ENCODE peak calls at places on chromosomes 3 and 15, in six cellular contexts. One of them, this sample, is unnamed.
A peak's percentile ranks its signal among the peaks of the same experiment; 100 is the strongest.

GRCh38 chr15:45177285-45177684 is 10.5 kb downstream of the SHF start:
- DNase-seq in stomach: no peak
- DNase-seq in breast epithelium: no peak
- DNase-seq in PC-3: no peak
- DNase-seq in heart left ventricle: no peak
- DNase-seq in osteoblast: peak; percentile 72
- DNase-seq in this sample: no peak

GRCh38 chr3:43522702-43523362 is 99.0 kb downstream of the ANO10 start:
- DNase-seq in stomach: no peak
- DNase-seq in breast epithelium: no peak
- DNase-seq in PC-3: peak; percentile 36
- DNase-seq in heart left ventricle: no peak
- DNase-seq in osteoblast: no peak
- DNase-seq in this sample: no peak

GRCh38 chr3:44886561-44886960 is 12.2 kb downstream of the TGM4 start:
- DNase-seq in stomach: no peak
- DNase-seq in breast epithelium: no peak
- DNase-seq in PC-3: peak; percentile 99
- DNase-seq in heart left ventricle: no peak
- DNase-seq in osteoblast: no peak
- DNase-seq in this sample: no peak

GRCh38 chr3:195868866-195869412 is 39.4 kb downstream of the TNK2 start:
- DNase-seq in stomach: no peak
- DNase-seq in breast epithelium: no peak
- DNase-seq in PC-3: no peak
- DNase-seq in heart left ventricle: no peak
- DNase-seq in osteoblast: peak; percentile 74
- DNase-seq in this sample: no peak

GRCh38 chr15:93072011-93072410 is 17.0 kb downstream of the RGMA start:
- DNase-seq in stomach: no peak
- DNase-seq in breast epithelium: no peak
- DNase-seq in PC-3: no peak
- DNase-seq in heart left ventricle: no peak
- DNase-seq in osteoblast: peak; percentile 94
- DNase-seq in this sample: no peak

GRCh38 chr3:128004661-128005060 is 47.6 kb upstream of the SEC61A1 start:
- DNase-seq in stomach: peak; percentile 55
- DNase-seq in breast epithelium: no peak
- DNase-seq in PC-3: no peak
- DNase-seq in heart left ventricle: no peak
- DNase-seq in osteoblast: no peak
- DNase-seq in this sample: no peak

GRCh38 chr3:126846316-126846715 is 136.6 kb upstream of the PLXNA1 start:
- DNase-seq in stomach: no peak
- DNase-seq in breast epithelium: no peak
- DNase-seq in PC-3: peak; percentile 26
- DNase-seq in heart left ventricle: no peak
- DNase-seq in osteoblast: no peak
- DNase-seq in this sample: no peak

GRCh38 chr3:23489338-23490158 is 286.4 kb downstream of the UBE2E2 start:
- DNase-seq in stomach: no peak
- DNase-seq in breast epithelium: no peak
- DNase-seq in PC-3: peak; percentile 41
- DNase-seq in heart left ventricle: no peak
- DNase-seq in osteoblast: peak; percentile 38
- DNase-seq in this sample: no peak

GRCh38 chr15:58523634-58524033 is 91.8 kb downstream of the LIPC start:
- DNase-seq in stomach: no peak
- DNase-seq in breast epithelium: no peak
- DNase-seq in PC-3: no peak
- DNase-seq in heart left ventricle: no peak
- DNase-seq in osteoblast: no peak
- DNase-seq in this sample: no peak

GRCh38 chr3:42503251-42503924 is 945 bp downstream of the VIPR1 start:
- DNase-seq in stomach: peak; percentile 23
- DNase-seq in breast epithelium: peak; percentile 21
- DNase-seq in PC-3: no peak
- DNase-seq in heart left ventricle: peak; percentile 4
- DNase-seq in osteoblast: peak; percentile 60
- DNase-seq in this sample: no peak

GRCh38 chr3:192887047-192887446 is 30.6 kb downstream of the MB21D2 start:
- DNase-seq in stomach: no peak
- DNase-seq in breast epithelium: no peak
- DNase-seq in PC-3: peak; percentile 74
- DNase-seq in heart left ventricle: no peak
- DNase-seq in osteoblast: no peak
- DNase-seq in this sample: no peak

GRCh38 chr15:84108725-84109124 is 126.8 kb upstream of the GOLGA6L4 start:
- DNase-seq in stomach: no peak
- DNase-seq in breast epithelium: no peak
- DNase-seq in PC-3: peak; percentile 53
- DNase-seq in heart left ventricle: no peak
- DNase-seq in osteoblast: no peak
- DNase-seq in this sample: no peak

GRCh38 chr3:4581452-4581851 is 88.3 kb downstream of the ITPR1 start:
- DNase-seq in stomach: no peak
- DNase-seq in breast epithelium: no peak
- DNase-seq in PC-3: no peak
- DNase-seq in heart left ventricle: no peak
- DNase-seq in osteoblast: no peak
- DNase-seq in this sample: no peak
- H3K27ac ChIP-seq in stomach: peak overlapping the region; percentile 82
- H3K27ac ChIP-seq in breast epithelium: peak overlapping the region; percentile 56
- H3K27ac ChIP-seq in PC-3: no peak overlapping the region
- H3K27ac ChIP-seq in heart left ventricle: peak overlapping the region; percentile 72
- H3K27ac ChIP-seq in osteoblast: no peak overlapping the region
- H3K27ac ChIP-seq in this sample: peak overlapping the region; percentile 89

DNA sequence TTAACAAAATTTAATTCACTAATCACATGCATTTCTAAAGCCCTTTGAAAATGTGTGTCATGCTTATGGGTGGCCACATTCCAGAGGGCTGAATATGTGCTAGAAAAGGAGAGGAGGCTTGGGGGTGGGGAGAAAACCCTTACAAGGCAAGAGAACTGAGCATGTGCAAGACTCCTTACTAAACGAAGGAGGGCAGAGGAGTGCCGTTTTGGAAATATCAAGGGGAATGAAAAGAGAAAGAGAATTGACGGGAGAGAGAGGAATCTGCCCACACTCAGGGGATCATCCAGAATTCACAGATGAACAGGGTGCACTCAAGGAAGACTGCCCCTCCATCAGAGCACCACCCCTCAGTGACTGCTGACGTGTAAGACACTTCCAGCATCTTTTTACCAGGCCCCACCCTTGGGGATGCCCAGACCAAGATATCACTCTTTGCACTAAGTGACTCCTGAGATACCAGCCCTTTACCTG is 37.9 kb upstream of the TSC22D2 start:
- DNase-seq in stomach: no peak
- DNase-seq in breast epithelium: peak; percentile 45
- DNase-seq in PC-3: peak; percentile 96
- DNase-seq in heart left ventricle: peak; percentile 61
- DNase-seq in osteoblast: peak; percentile 86
- DNase-seq in this sample: peak; percentile 76
- TF ChIP-seq CTCF in stomach: no peak
- TF ChIP-seq CTCF in breast epithelium: no peak
- TF ChIP-seq CTCF in PC-3: peak; percentile 24
- TF ChIP-seq CTCF in heart left ventricle: no peak
- TF ChIP-seq CTCF in osteoblast: peak; percentile 15
- TF ChIP-seq CTCF in this sample: no peak

GRCh38 chr3:57951106-57951882 is 56.9 kb upstream of the FLNB start:
- DNase-seq in stomach: peak; percentile 48
- DNase-seq in breast epithelium: peak; percentile 40
- DNase-seq in PC-3: peak; percentile 76
- DNase-seq in heart left ventricle: peak; percentile 82
- DNase-seq in osteoblast: peak; percentile 90
- DNase-seq in this sample: peak; percentile 84

GRCh38 chr3:57948782-57949242 is 59.4 kb upstream of the FLNB start:
- DNase-seq in stomach: no peak
- DNase-seq in breast epithelium: peak; percentile 77
- DNase-seq in PC-3: no peak
- DNase-seq in heart left ventricle: no peak
- DNase-seq in osteoblast: no peak
- DNase-seq in this sample: no peak

GRCh38 chr3:57948080-57948671 is 60.0 kb upstream of the FLNB start:
- DNase-seq in stomach: no peak
- DNase-seq in breast epithelium: no peak
- DNase-seq in PC-3: no peak
- DNase-seq in heart left ventricle: no peak
- DNase-seq in osteoblast: no peak
- DNase-seq in this sample: no peak

GRCh38 chr3:57949779-57950618 is 58.2 kb upstream of the FLNB start:
- DNase-seq in stomach: peak; percentile 54
- DNase-seq in breast epithelium: peak; percentile 41
- DNase-seq in PC-3: peak; percentile 59
- DNase-seq in heart left ventricle: no peak
- DNase-seq in osteoblast: no peak
- DNase-seq in this sample: no peak

GRCh38 chr3:57949344-57949743 is 58.9 kb upstream of the FLNB start:
- DNase-seq in stomach: no peak
- DNase-seq in breast epithelium: no peak
- DNase-seq in PC-3: no peak
- DNase-seq in heart left ventricle: no peak
- DNase-seq in osteoblast: no peak
- DNase-seq in this sample: no peak
- H3K27ac ChIP-seq in stomach: peak overlapping the region; percentile 86
- H3K27ac ChIP-seq in breast epithelium: peak overlapping the region; percentile 88
- H3K27ac ChIP-seq in PC-3: peak overlapping the region; percentile 36
- H3K27ac ChIP-seq in heart left ventricle: peak overlapping the region; percentile 92
- H3K27ac ChIP-seq in osteoblast: no peak overlapping the region
- H3K27ac ChIP-seq in this sample: no peak overlapping the region

GRCh38 chr3:99866167-99866810 is 48.6 kb downstream of the CMSS1 start:
- DNase-seq in stomach: no peak
- DNase-seq in breast epithelium: no peak
- DNase-seq in PC-3: peak; percentile 43
- DNase-seq in heart left ventricle: no peak
- DNase-seq in osteoblast: peak; percentile 13
- DNase-seq in this sample: no peak
- TF ChIP-seq CTCF in stomach: no peak
- TF ChIP-seq CTCF in breast epithelium: no peak
- TF ChIP-seq CTCF in PC-3: no peak
- TF ChIP-seq CTCF in heart left ventricle: no peak
- TF ChIP-seq CTCF in osteoblast: no peak
- TF ChIP-seq CTCF in this sample: no peak

GRCh38 chr3:171404376-171404982 is 55.7 kb downstream of the TNIK start:
- DNase-seq in stomach: no peak
- DNase-seq in breast epithelium: no peak
- DNase-seq in PC-3: peak; percentile 74
- DNase-seq in heart left ventricle: no peak
- DNase-seq in osteoblast: no peak
- DNase-seq in this sample: no peak
- H3K27ac ChIP-seq in stomach: no peak overlapping the region
- H3K27ac ChIP-seq in breast epithelium: no peak overlapping the region
- H3K27ac ChIP-seq in PC-3: peak overlapping the region; percentile 28
- H3K27ac ChIP-seq in heart left ventricle: no peak overlapping the region
- H3K27ac ChIP-seq in osteoblast: no peak overlapping the region
- H3K27ac ChIP-seq in this sample: no peak overlapping the region

GRCh38 chr3:150372320-150373118 is 35.6 kb upstream of the TSC22D2 start:
- DNase-seq in stomach: no peak
- DNase-seq in breast epithelium: no peak
- DNase-seq in PC-3: peak; percentile 86
- DNase-seq in heart left ventricle: no peak
- DNase-seq in osteoblast: no peak
- DNase-seq in this sample: no peak
- TF ChIP-seq CTCF in stomach: no peak
- TF ChIP-seq CTCF in breast epithelium: peak; percentile 15
- TF ChIP-seq CTCF in PC-3: peak; percentile 53
- TF ChIP-seq CTCF in heart left ventricle: no peak
- TF ChIP-seq CTCF in osteoblast: peak; percentile 30
- TF ChIP-seq CTCF in this sample: no peak

GRCh38 chr15:70704166-70704565 is 59.2 kb downstream of the UACA start:
- DNase-seq in stomach: no peak
- DNase-seq in breast epithelium: no peak
- DNase-seq in PC-3: no peak
- DNase-seq in heart left ventricle: no peak
- DNase-seq in osteoblast: no peak
- DNase-seq in this sample: no peak

GRCh38 chr15:70703483-70703882 is 59.9 kb downstream of the UACA start:
- DNase-seq in stomach: no peak
- DNase-seq in breast epithelium: no peak
- DNase-seq in PC-3: peak; percentile 31
- DNase-seq in heart left ventricle: no peak
- DNase-seq in osteoblast: no peak
- DNase-seq in this sample: no peak

GRCh38 chr15:70701891-70702568 is 61.3 kb downstream of the UACA start:
- DNase-seq in stomach: no peak
- DNase-seq in breast epithelium: no peak
- DNase-seq in PC-3: peak; percentile 88
- DNase-seq in heart left ventricle: peak; percentile 38
- DNase-seq in osteoblast: peak; percentile 59
- DNase-seq in this sample: no peak

GRCh38 chr15:70702584-70702983 is 60.8 kb downstream of the UACA start:
- DNase-seq in stomach: no peak
- DNase-seq in breast epithelium: no peak
- DNase-seq in PC-3: no peak
- DNase-seq in heart left ventricle: no peak
- DNase-seq in osteoblast: no peak
- DNase-seq in this sample: no peak

DNA sequence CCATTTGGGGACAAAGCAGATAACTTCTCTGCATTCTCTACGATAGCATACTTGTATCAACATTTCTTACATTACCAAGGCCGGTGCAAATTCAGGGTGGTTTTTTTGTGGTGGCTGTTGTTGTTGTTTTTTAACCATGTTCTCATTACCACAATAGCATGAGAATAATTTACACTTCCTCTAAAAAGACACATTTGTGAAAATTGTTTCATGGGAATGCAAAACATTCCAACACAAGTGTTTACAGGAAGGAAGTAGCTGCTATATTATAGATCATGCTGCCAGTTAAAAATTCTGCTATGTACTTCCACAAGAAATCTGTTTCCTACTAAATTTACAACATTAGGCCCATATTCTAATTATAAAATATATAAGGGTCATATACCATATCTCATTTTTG is 60.3 kb downstream of the UACA start:
- DNase-seq in stomach: no peak
- DNase-seq in breast epithelium: no peak
- DNase-seq in PC-3: no peak
- DNase-seq in heart left ventricle: no peak
- DNase-seq in osteoblast: no peak
- DNase-seq in this sample: no peak
- H3K27ac ChIP-seq in stomach: peak overlapping the region; percentile 74
- H3K27ac ChIP-seq in breast epithelium: no peak overlapping the region
- H3K27ac ChIP-seq in PC-3: peak overlapping the region; percentile 68
- H3K27ac ChIP-seq in heart left ventricle: peak overlapping the region; percentile 68
- H3K27ac ChIP-seq in osteoblast: peak overlapping the region; percentile 65
- H3K27ac ChIP-seq in this sample: peak overlapping the region; percentile 77

GRCh38 chr15:61916104-61916503 is 144.1 kb downstream of the VPS13C start:
- DNase-seq in stomach: no peak
- DNase-seq in breast epithelium: no peak
- DNase-seq in PC-3: no peak
- DNase-seq in heart left ventricle: peak; percentile 19
- DNase-seq in osteoblast: peak; percentile 57
- DNase-seq in this sample: no peak
- TF ChIP-seq CTCF in stomach: no peak
- TF ChIP-seq CTCF in breast epithelium: no peak
- TF ChIP-seq CTCF in PC-3: no peak
- TF ChIP-seq CTCF in heart left ventricle: no peak
- TF ChIP-seq CTCF in osteoblast: no peak
- TF ChIP-seq CTCF in this sample: no peak

This sample was measured in coronary artery.